ENCODE peak calls at places on chromosomes 7 and 10, in seven cellular contexts. T, J, H, V, P, Q and A are unnamed samples.

GRCh38 chr7:36881206-36881605 is 156.9 kb upstream of the AOAH start:
- DNase-seq in T (no peak), J (no peak), H (no peak), V (no peak), P (no peak), Q (peak; percentile 4), A (no peak)

GRCh38 chr7:4198301-4198700 is 483.8 kb upstream of the FOXK1 start:
- DNase-seq in T (no peak), J (no peak), H (no peak), V (no peak), P (no peak), Q (no peak), A (no peak)

GRCh38 chr7:115435178-115435577 is 513.3 kb downstream of the MDFIC start:
- DNase-seq in T (no peak), J (no peak), H (no peak), V (no peak), P (no peak), Q (no peak), A (no peak)

GRCh38 chr7:41652265-41652664 is 50.6 kb downstream of the INHBA start:
- DNase-seq in T (no peak), J (no peak), H (no peak), V (no peak), P (no peak), Q (no peak), A (no peak)

GRCh38 chr7:116776610-116777289 is 85.6 kb upstream of the CAPZA2 start:
- DNase-seq in T (no peak), J (no peak), H (peak; percentile 90), V (no peak), P (no peak), Q (peak; percentile 89), A (no peak)

GRCh38 chr7:55250313-55250712 is 114.8 kb upstream of the LANCL2 start:
- DNase-seq in T (no peak), J (no peak), H (no peak), V (peak; percentile 29), P (peak; percentile 20), Q (peak; percentile 34), A (no peak)

GRCh38 chr10:69089638-69090599 is 2.0 kb downstream of the SRGN start:
- DNase-seq in T (no peak), J (no peak), H (no peak), V (no peak), P (no peak), Q (no peak), A (no peak)

GRCh38 chr7:1557006-1557405 is 1.0 kb upstream of the TMEM184A start:
- DNase-seq in T (peak; percentile 52), J (no peak), H (no peak), V (no peak), P (no peak), Q (no peak), A (no peak)

GRCh38 chr7:91089382-91089963 is 174.8 kb upstream of the FZD1 start:
- DNase-seq in T (no peak), J (no peak), H (no peak), V (no peak), P (no peak), Q (peak; percentile 20), A (no peak)

GRCh38 chr7:149625339-149625946 is 127.8 kb upstream of the ZNF746 start:
- DNase-seq in T (no peak), J (peak; percentile 67), H (peak; percentile 4), V (no peak), P (no peak), Q (peak; percentile 50), A (no peak)

GRCh38 chr7:157668221-157668883 is 331.5 kb downstream of the DNAJB6 start:
- DNase-seq in T (peak; percentile 20), J (no peak), H (no peak), V (no peak), P (no peak), Q (no peak), A (no peak)

GRCh38 chr7:16293669-16294425 is 127.5 kb downstream of the CRPPA start:
- DNase-seq in T (no peak), J (no peak), H (no peak), V (no peak), P (no peak), Q (peak; percentile 60), A (no peak)

GRCh38 chr10:62121197-62121550 is 147.5 kb downstream of the RTKN2 start:
- DNase-seq in T (no peak), J (no peak), H (no peak), V (no peak), P (no peak), Q (no peak), A (no peak)

GRCh38 chr7:24378871-24379608 is 95.0 kb downstream of the NPY start:
- DNase-seq in T (no peak), J (no peak), H (peak; percentile 71), V (no peak), P (no peak), Q (peak; percentile 89), A (no peak)

GRCh38 chr7:74038194-74038961 is 10.4 kb downstream of the ELN start:
- DNase-seq in T (peak; percentile 72), J (no peak), H (no peak), V (peak; percentile 77), P (no peak), Q (no peak), A (no peak)

GRCh38 chr7:151166629-151167196 is 781 bp downstream of the GBX1 start:
- DNase-seq in T (no peak), J (no peak), H (no peak), V (no peak), P (peak; percentile 67), Q (no peak), A (no peak)

GRCh38 chr7:47326808-47327207 is 255.1 kb downstream of the TNS3 start:
- DNase-seq in T (peak; percentile 76), J (no peak), H (no peak), V (peak; percentile 73), P (no peak), Q (no peak), A (no peak)

GRCh38 chr7:44212018-44212417 is 11.2 kb downstream of the YKT6 start:
- DNase-seq in T (peak; percentile 48), J (no peak), H (no peak), V (no peak), P (no peak), Q (no peak), A (no peak)
- TF ChIP-seq CTCF in T (no peak), J (no peak), H (no peak), V (no peak), P (no peak), Q (no peak), A (no peak)

GRCh38 chr10:8404721-8405120 is 350.2 kb downstream of the GATA3 start:
- DNase-seq in T (no peak), J (no peak), H (no peak), V (no peak), P (no peak), Q (no peak), A (no peak)

GRCh38 chr10:8401531-8401930 is 347.0 kb downstream of the GATA3 start:
- DNase-seq in T (no peak), J (no peak), H (no peak), V (no peak), P (no peak), Q (no peak), A (no peak)

GRCh38 chr10:8405551-8405950 is 351.1 kb downstream of the GATA3 start:
- DNase-seq in T (no peak), J (no peak), H (no peak), V (no peak), P (no peak), Q (no peak), A (no peak)

GRCh38 chr10:8402469-8403074 is 348.1 kb downstream of the GATA3 start:
- DNase-seq in T (no peak), J (no peak), H (no peak), V (no peak), P (no peak), Q (no peak), A (no peak)

GRCh38 chr10:8403711-8404371 is 349.4 kb downstream of the GATA3 start:
- DNase-seq in T (no peak), J (peak; percentile 23), H (no peak), V (no peak), P (no peak), Q (no peak), A (no peak)
- TF ChIP-seq CTCF in T (no peak), J (peak; percentile 44), H (no peak), V (no peak), P (peak; percentile 41), Q (no peak), A (no peak)

GRCh38 chr7:156642306-156643045 is 1.9 kb downstream of the RNF32 start:
- DNase-seq in T (no peak), J (no peak), H (no peak), V (no peak), P (no peak), Q (no peak), A (no peak)
- TF ChIP-seq CTCF in T (no peak), J (no peak), H (no peak), V (no peak), P (no peak), Q (no peak), A (no peak)

GRCh38 chr7:44348300-44348699 is 22.9 kb upstream of the CAMK2B start:
- DNase-seq in T (no peak), J (no peak), H (no peak), V (no peak), P (no peak), Q (no peak), A (no peak)
- TF ChIP-seq CTCF in T (peak; percentile 25), J (no peak), H (peak; percentile 50), V (no peak), P (peak; percentile 49), Q (no peak), A (peak; percentile 24)

GRCh38 chr10:84845628-84846261 is 517.4 kb downstream of the CCSER2 start:
- DNase-seq in T (no peak), J (no peak), H (no peak), V (no peak), P (no peak), Q (no peak), A (no peak)
- TF ChIP-seq CTCF in T (peak; percentile 3), J (peak; percentile 44), H (peak; percentile 27), V (no peak), P (peak; percentile 62), Q (no peak), A (peak; percentile 26)

GRCh38 chr10:74558403-74558802 is 268.0 kb upstream of the KAT6B start:
- DNase-seq in T (no peak), J (no peak), H (no peak), V (no peak), P (no peak), Q (no peak), A (no peak)

GRCh38 chr10:74556072-74556705 is 270.2 kb upstream of the KAT6B start:
- DNase-seq in T (no peak), J (no peak), H (no peak), V (no peak), P (no peak), Q (no peak), A (no peak)

GRCh38 chr10:74557098-74557497 is 269.3 kb upstream of the KAT6B start:
- DNase-seq in T (no peak), J (no peak), H (no peak), V (no peak), P (no peak), Q (no peak), A (no peak)

GRCh38 chr10:74558897-74559296 is 267.5 kb upstream of the KAT6B start:
- DNase-seq in T (no peak), J (no peak), H (no peak), V (no peak), P (no peak), Q (no peak), A (no peak)
- TF ChIP-seq CTCF in T (no peak), J (no peak), H (no peak), V (no peak), P (no peak), Q (no peak), A (no peak)